ENCODE peak calls at places on chromosomes 6 and 20, in four cellular contexts. D is heart left ventricle, M is B cell, I is A549. N is an unnamed sample.
A peak's percentile ranks its signal among the peaks of the same experiment; 100 is the strongest.

GRCh38 chr6:68238097-68238597 is 396.9 kb upstream of the ADGRB3 start:
- DNase-seq in M (no peak), I (no peak), D (no peak), N (no peak)

GRCh38 chr6:169263836-169264608 is 10.4 kb upstream of the THBS2 start:
- DNase-seq in D (no peak), I (no peak), M (no peak), N (peak; percentile 32)

GRCh38 chr6:143536461-143536865 is 24.9 kb upstream of the FUCA2 start:
- DNase-seq in D (peak; percentile 80), I (no peak), M (no peak), N (no peak)

GRCh38 chr6:107819976-107820551 is 4.0 kb downstream of the SCML4 start:
- DNase-seq in D (no peak), I (no peak), M (no peak), N (no peak)

GRCh38 chr20:1323256-1323655 is 5.7 kb downstream of the SDCBP2 start:
- DNase-seq in I (no peak), M (no peak), D (no peak), N (no peak)

GRCh38 chr6:5783584-5784089 is 223.1 kb downstream of the NRN1 start:
- DNase-seq in D (no peak), M (no peak), I (no peak), N (no peak)

GRCh38 chr6:1858191-1858590 is 248.5 kb downstream of the FOXC1 start:
- DNase-seq in I (no peak), D (no peak), M (no peak), N (no peak)

GRCh38 chr20:1816384-1817381 is 78.5 kb upstream of the SIRPA start:
- DNase-seq in M (no peak), D (no peak), I (no peak), N (no peak)

GRCh38 chr6:14040042-14040441 is 77.5 kb upstream of the CD83 start:
- DNase-seq in D (no peak), M (no peak), I (no peak), N (no peak)

GRCh38 chr6:36025932-36026327 is 1.5 kb upstream of the SLC26A8 start:
- DNase-seq in I (no peak), M (no peak), D (no peak), N (no peak)

GRCh38 chr6:55868910-55869479 is 6.4 kb downstream of the BMP5 start:
- DNase-seq in I (no peak), D (no peak), M (no peak), N (no peak)

GRCh38 chr6:118197539-118197938 is 290.5 kb downstream of the SLC35F1 start:
- DNase-seq in M (no peak), I (no peak), D (no peak), N (no peak)

GRCh38 chr20:51422912-51423667 is 119.4 kb downstream of the NFATC2 start:
- DNase-seq in D (no peak), M (no peak), I (no peak), N (no peak)

GRCh38 chr20:35490736-35491181 is 35.4 kb downstream of the CEP250 start:
- DNase-seq in M (peak; percentile 76), D (no peak), I (no peak), N (no peak)

GRCh38 chr6:32439708-32440214 is at the start of gene HLA-DRA:
- DNase-seq in M (peak; percentile 60), I (no peak), D (no peak), N (peak; percentile 19)

GRCh38 chr20:34475979-34476736 is 40.1 kb upstream of the DYNLRB1 start:
- DNase-seq in I (peak; percentile 40), D (peak; percentile 73), M (peak; percentile 60), N (no peak)

GRCh38 chr6:88855521-88856152 is 107.8 kb downstream of the RNGTT start:
- DNase-seq in I (no peak), D (no peak), M (no peak), N (no peak)

GRCh38 chr6:11271637-11272036 is 39.2 kb upstream of the NEDD9 start:
- DNase-seq in D (no peak), I (no peak), M (no peak), N (no peak)

GRCh38 chr20:25460591-25461280 is 53.3 kb downstream of the GINS1 start:
- DNase-seq in I (no peak), M (no peak), D (no peak), N (no peak)

GRCh38 chr20:49283703-49284625 is 6.1 kb upstream of the ZNFX1 start:
- DNase-seq in M (no peak), D (no peak), I (no peak), N (no peak)

GRCh38 chr6:53794073-53794719 is 609 bp upstream of the LRRC1 start:
- DNase-seq in M (no peak), I (peak; percentile 53), D (peak; percentile 83), N (peak; percentile 61)

GRCh38 chr6:85498596-85499258 is 48.8 kb downstream of the NT5E start:
- DNase-seq in D (no peak), I (no peak), M (no peak), N (peak; percentile 91)

GRCh38 chr6:110352603-110353303 is 5.4 kb downstream of the METTL24 start:
- DNase-seq in I (no peak), D (no peak), M (no peak), N (no peak)

GRCh38 chr6:119379809-119380208 is 30.2 kb upstream of the MAN1A1 start:
- DNase-seq in I (no peak), D (no peak), M (no peak), N (no peak)

GRCh38 chr6:114534813-114535212 is 192.0 kb upstream of the HS3ST5 start:
- DNase-seq in D (no peak), I (no peak), M (no peak), N (no peak)

GRCh38 chr20:17762873-17763557 is 63.2 kb downstream of the BANF2 start:
- DNase-seq in D (no peak), I (no peak), M (no peak), N (no peak)

GRCh38 chr6:118860880-118861279 is 33.1 kb upstream of the ASF1A start:
- DNase-seq in M (no peak), D (peak; percentile 50), I (no peak), N (no peak)

GRCh38 chr6:20020526-20020925 is 183.4 kb downstream of the ID4 start:
- DNase-seq in D (no peak), M (no peak), I (no peak), N (no peak)

GRCh38 chr6:154580397-154581135 is 70.1 kb upstream of the CNKSR3 start:
- DNase-seq in M (no peak), I (no peak), D (no peak), N (no peak)

GRCh38 chr6:150435832-150436231 is 67.0 kb downstream of the IYD start:
- DNase-seq in I (no peak), D (no peak), M (no peak), N (no peak)

GRCh38 chr6:25309886-25310285 is 30.7 kb downstream of the CARMIL1 start:
- DNase-seq in I (no peak), D (no peak), M (no peak), N (no peak)

DNA sequence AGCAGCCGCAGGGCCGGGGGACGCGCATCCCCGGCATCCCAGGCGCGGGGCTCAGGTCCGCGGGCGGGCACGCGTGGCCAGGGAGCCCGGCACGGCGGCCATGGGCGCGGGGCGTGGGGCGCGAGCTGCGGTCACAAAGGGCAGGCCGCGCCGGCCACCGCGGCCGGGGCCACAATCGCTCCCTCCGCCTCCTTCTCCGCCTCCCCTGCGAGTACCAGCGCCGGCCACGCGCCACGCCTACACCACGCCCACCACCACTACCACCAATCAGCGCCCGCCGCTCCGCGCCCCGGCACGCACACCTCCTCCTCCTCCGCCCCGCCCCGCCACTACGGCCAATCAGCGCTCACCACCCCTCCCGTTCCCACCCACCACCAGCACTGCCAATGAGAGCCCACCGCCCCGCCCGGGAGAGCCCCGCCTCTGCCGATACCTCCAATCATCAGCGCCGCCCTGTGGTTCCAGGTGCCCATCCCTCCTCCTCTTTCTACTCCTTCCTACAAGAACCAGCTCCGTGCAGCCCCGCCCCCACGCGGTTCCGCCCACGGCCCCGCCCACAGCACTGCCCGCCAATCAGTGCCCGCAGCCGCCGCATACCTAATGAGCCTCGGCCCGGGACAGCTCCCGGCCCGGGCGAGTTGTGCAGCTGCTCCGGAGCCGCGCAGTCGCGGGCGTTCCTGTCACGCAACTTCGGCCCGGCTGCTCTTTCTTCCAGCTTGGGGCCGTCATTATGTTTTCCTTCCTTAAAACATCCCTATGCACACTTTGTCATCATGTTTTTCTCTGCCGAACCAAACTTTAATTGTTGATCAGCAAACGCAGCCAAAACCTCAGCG is at the start of gene RPS6KA2:
- DNase-seq in M (peak; percentile 97), D (peak; percentile 100), I (peak; percentile 79), N (peak; percentile 97)
- TF ChIP-seq CTCF in M (no peak), D (no peak), I (no peak), N (no peak)

GRCh38 chr6:16239090-16239797 is 857 bp downstream of the GMPR start:
- DNase-seq in D (peak; percentile 84), I (no peak), M (peak; percentile 53), N (no peak)
- TF ChIP-seq CTCF in D (peak; percentile 37), I (no peak), M (peak; percentile 19), N (no peak)

GRCh38 chr6:39092124-39092523 is 22.9 kb downstream of the SAYSD1 start:
- DNase-seq in M (no peak), D (no peak), I (no peak), N (no peak)
- TF ChIP-seq CTCF in M (no peak), D (peak; percentile 20), I (no peak), N (peak; percentile 33)

DNA sequence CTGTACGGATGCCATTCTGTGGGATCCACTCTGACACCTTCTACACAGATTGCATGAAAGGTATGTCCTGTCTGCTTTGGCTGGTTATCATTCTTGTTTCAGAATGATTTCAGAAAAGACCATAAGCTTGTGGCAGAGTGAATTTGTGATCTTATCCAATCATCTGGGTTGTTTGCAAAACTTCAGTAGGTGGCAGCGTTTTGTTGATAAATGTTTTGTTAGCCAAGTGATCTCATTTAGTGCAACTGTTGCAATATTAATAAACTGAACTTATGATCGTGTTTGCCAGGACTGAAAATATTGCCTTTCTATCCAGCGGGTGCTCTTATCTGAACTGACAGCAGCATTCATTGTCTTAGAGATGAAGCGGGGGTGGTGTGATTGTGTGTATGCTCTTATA is 613.2 kb upstream of the NOX3 start:
- DNase-seq in D (no peak), I (no peak), M (no peak), N (no peak)
- TF ChIP-seq CTCF in D (no peak), I (no peak), M (no peak), N (peak; percentile 30)

GRCh38 chr6:80132942-80133517 is 26.6 kb downstream of the BCKDHB start:
- DNase-seq in I (peak; percentile 3), D (no peak), M (no peak), N (peak; percentile 35)
- TF ChIP-seq CTCF in I (peak; percentile 40), D (peak; percentile 34), M (no peak), N (peak; percentile 71)

GRCh38 chr6:22087960-22088716 is 208.7 kb downstream of the PRL start:
- DNase-seq in M (no peak), I (no peak), D (no peak), N (no peak)
- TF ChIP-seq CTCF in M (no peak), I (no peak), D (no peak), N (no peak)

DNA sequence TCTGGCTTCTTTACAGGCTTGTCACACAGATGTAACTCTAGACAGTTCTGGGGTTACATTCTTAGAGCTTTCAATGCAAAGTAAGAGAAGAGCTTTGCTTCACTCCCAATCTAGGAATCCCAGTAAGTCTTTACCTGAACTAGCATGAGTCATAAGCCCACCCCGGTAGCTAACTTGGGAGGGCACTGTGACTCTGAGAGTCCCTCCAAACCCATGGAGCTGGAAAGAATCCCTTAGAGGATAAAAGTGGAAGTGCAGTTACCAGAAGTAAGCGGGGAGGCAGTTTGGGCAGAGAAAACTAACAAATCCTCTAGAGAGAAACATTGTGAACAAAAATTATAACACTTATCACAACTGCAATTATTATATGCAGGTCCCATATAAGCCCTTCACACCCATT is 84.0 kb upstream of the SMLR1 start:
- DNase-seq in I (no peak), M (no peak), D (no peak), N (no peak)
- TF ChIP-seq CTCF in I (no peak), M (no peak), D (no peak), N (no peak)